ENCODE peak calls at places on chromosomes 3 and 15, in ten cellular contexts. V is RPMI7951, K is chondrocyte, Y is hypothalamus, M is natural killer cell, I is A549, E is germinal center, F is EH, C is T-cell, D is PC-3. A is an unnamed sample.

GRCh38 chr15:94232107-94232506 is 746 bp downstream of the MCTP2 start:
- DNase-seq in I (no peak), M (no peak), F (no peak), Y (no peak), D (no peak), C (no peak), E (peak), K (no peak), V (no peak), A (peak)

GRCh38 chr3:87311309-87311708 is 34.9 kb upstream of the POU1F1 start:
- DNase-seq in V (peak), E (no peak), Y (no peak), D (peak), M (no peak), K (no peak), C (no peak), I (no peak), F (peak), A (no peak)

GRCh38 chr3:126208618-126209256 is 28.4 kb upstream of the ALDH1L1 start:
- DNase-seq in I (peak), F (peak), E (no peak), V (peak), C (no peak), D (peak), Y (no peak), M (no peak), K (no peak), A (peak)

GRCh38 chr3:153130312-153130977 is 31.6 kb upstream of the RAP2B start:
- DNase-seq in D (peak), F (peak), V (peak), K (no peak), Y (no peak), M (no peak), I (peak), C (no peak), E (no peak), A (peak)

GRCh38 chr3:127740136-127740915 is 67.6 kb downstream of the ABTB1 start:
- DNase-seq in V (no peak), I (no peak), C (no peak), E (no peak), K (no peak), F (no peak), D (no peak), Y (no peak), M (no peak), A (no peak)

GRCh38 chr15:40248006-40248783 is 9.3 kb downstream of the PAK6 start:
- DNase-seq in M (no peak), E (no peak), I (no peak), C (no peak), F (no peak), Y (no peak), V (no peak), K (peak), D (no peak), A (no peak)

GRCh38 chr15:39719109-39719508 is 63.5 kb downstream of the FSIP1 start:
- DNase-seq in D (peak), Y (no peak), M (no peak), V (no peak), K (no peak), C (no peak), E (no peak), I (no peak), F (no peak), A (no peak)

GRCh38 chr3:153400641-153401040 is 238.6 kb downstream of the RAP2B start:
- DNase-seq in I (no peak), C (no peak), K (no peak), Y (no peak), D (no peak), M (no peak), E (no peak), F (no peak), V (no peak), A (peak)

GRCh38 chr15:43346305-43346704 is 15.9 kb upstream of the LCMT2 start:
- DNase-seq in D (peak), E (no peak), I (no peak), F (peak), C (no peak), K (no peak), Y (no peak), M (no peak), V (peak), A (peak)

GRCh38 chr3:128278761-128279593 is 125.7 kb downstream of the EEFSEC start:
- DNase-seq in C (no peak), Y (peak), K (peak), D (no peak), I (no peak), M (no peak), F (peak), E (no peak), V (peak), A (no peak)

GRCh38 chr15:44804303-44805046 is 68.1 kb downstream of the TRIM69 start:
- DNase-seq in Y (no peak), E (no peak), K (no peak), D (no peak), M (no peak), F (no peak), C (no peak), V (no peak), I (no peak), A (no peak)

GRCh38 chr3:195110647-195111321 is 160.2 kb downstream of the XXYLT1 start:
- DNase-seq in M (no peak), F (no peak), I (no peak), D (no peak), C (no peak), Y (no peak), V (no peak), K (no peak), E (no peak), A (no peak)

GRCh38 chr3:49511631-49512030 is 41.6 kb downstream of the DAG1 start:
- DNase-seq in V (no peak), Y (no peak), E (no peak), K (no peak), F (no peak), M (no peak), C (no peak), I (no peak), D (no peak), A (no peak)

GRCh38 chr15:43541785-43542184 is 24.4 kb downstream of the MAP1A start:
- DNase-seq in Y (no peak), M (no peak), F (no peak), D (no peak), C (no peak), E (no peak), K (no peak), V (no peak), I (no peak), A (peak)

GRCh38 chr15:95864467-95864886 is 466.0 kb upstream of the NR2F2 start:
- DNase-seq in F (no peak), I (no peak), K (no peak), C (peak), D (no peak), Y (no peak), V (no peak), M (peak), E (no peak), A (no peak)

GRCh38 chr15:52078876-52079700 is 33.5 kb downstream of the BCL2L10 start:
- DNase-seq in C (peak), K (no peak), I (peak), E (peak), Y (peak), D (peak), F (peak), V (peak), M (peak), A (peak)

GRCh38 chr15:66830358-66830757 is 128.3 kb downstream of the SMAD6 start:
- DNase-seq in D (peak), I (no peak), V (peak), Y (no peak), M (no peak), K (no peak), F (peak), E (no peak), C (no peak), A (peak)

GRCh38 chr3:85387913-85388510 is 429.2 kb downstream of the CADM2 start:
- DNase-seq in M (no peak), K (no peak), F (no peak), Y (no peak), E (no peak), D (no peak), I (no peak), V (no peak), C (no peak), A (no peak)

GRCh38 chr15:91948001-91948608 is 94.6 kb downstream of the SLCO3A1 start:
- DNase-seq in D (peak), K (no peak), E (no peak), I (peak), C (no peak), Y (no peak), M (no peak), F (peak), V (peak), A (peak)

GRCh38 chr3:149243540-149243939 is 21.9 kb upstream of the CP start:
- DNase-seq in V (no peak), F (no peak), K (no peak), Y (no peak), M (no peak), E (peak), C (no peak), I (no peak), D (no peak), A (no peak)

GRCh38 chr15:80480909-80481308 is 76.7 kb downstream of the ARNT2 start:
- DNase-seq in F (peak), K (no peak), Y (no peak), C (no peak), V (peak), D (peak), I (no peak), E (no peak), M (no peak), A (no peak)

GRCh38 chr3:100068758-100069345 is 45.4 kb downstream of the FILIP1L start:
- DNase-seq in I (peak), Y (peak), E (peak), M (peak), V (peak), K (no peak), D (peak), F (peak), C (peak), A (peak)